ENCODE peak calls at places on chromosomes 6 and 20, in seven cellular contexts. Y is heart left ventricle, C is sigmoid colon, P is spleen, Q is lower lobe of right lung, I is GM12865, R is SK-N-SH. X is an unnamed sample.

GRCh38 chr20:63830821-63831593 is at the start of gene ZBTB46:
- DNase-seq in I (peak), R (peak), C (no peak), Q (peak), P (peak), Y (peak), X (no peak)

GRCh38 chr6:43328528-43328927 is 19.9 kb upstream of the CRIP3 start:
- DNase-seq in R (no peak), C (no peak), I (no peak), Y (no peak), P (no peak), Q (no peak), X (peak)

GRCh38 chr20:46720019-46720418 is 10.6 kb downstream of the SLC2A10 start:
- DNase-seq in Q (no peak), I (no peak), P (no peak), Y (no peak), C (no peak), R (no peak), X (no peak)

GRCh38 chr6:163311830-163312229 is 102.7 kb upstream of the QKI start:
- DNase-seq in R (no peak), P (no peak), C (no peak), I (no peak), Q (no peak), Y (no peak), X (no peak)

GRCh38 chr20:2431185-2431584 is 39.4 kb downstream of the SNRPB start:
- DNase-seq in P (no peak), Y (no peak), Q (no peak), R (no peak), I (no peak), C (no peak), X (no peak)

GRCh38 chr6:33846226-33846625 is 42.4 kb upstream of the MLN start:
- DNase-seq in I (no peak), P (no peak), Y (no peak), C (no peak), Q (no peak), R (no peak), X (no peak)

GRCh38 chr6:148617522-148617921 is 129.3 kb upstream of the UST start:
- DNase-seq in C (no peak), R (no peak), P (no peak), Q (no peak), Y (no peak), I (peak), X (no peak)

GRCh38 chr6:45586216-45587171 is 208.8 kb upstream of the SUPT3H start:
- DNase-seq in Q (no peak), R (no peak), C (no peak), Y (no peak), I (peak), P (no peak), X (no peak)

GRCh38 chr20:15528386-15529111 is 1044.7 kb downstream of the KIF16B start:
- DNase-seq in Y (no peak), C (no peak), R (no peak), Q (no peak), P (no peak), I (peak), X (no peak)

GRCh38 chr6:161091151-161091550 is 99.6 kb downstream of the MAP3K4 start:
- DNase-seq in Y (no peak), I (no peak), P (no peak), R (no peak), Q (no peak), C (no peak), X (no peak)

GRCh38 chr6:44575644-44576043 is 188.1 kb downstream of the CDC5L start:
- DNase-seq in Q (no peak), C (no peak), I (no peak), P (no peak), Y (no peak), R (no peak), X (no peak)

GRCh38 chr20:44646023-44646640 is 5.4 kb downstream of the ADA start:
- DNase-seq in C (no peak), P (peak), Q (no peak), I (peak), Y (no peak), R (no peak), X (no peak)

GRCh38 chr6:4388675-4389074 is 253.3 kb upstream of the ECI2 start:
- DNase-seq in P (no peak), C (no peak), Q (no peak), I (no peak), R (no peak), Y (no peak), X (no peak)

GRCh38 chr6:105757512-105758200 is 328.5 kb upstream of the PRDM1 start:
- DNase-seq in P (no peak), Q (no peak), R (no peak), Y (no peak), I (peak), C (no peak), X (no peak)

GRCh38 chr6:82954351-82954750 is 111.3 kb downstream of the UBE3D start:
- DNase-seq in P (no peak), R (no peak), C (no peak), I (no peak), Q (no peak), Y (no peak), X (no peak)

GRCh38 chr6:4804095-4804494 is 27.9 kb downstream of the CDYL start:
- DNase-seq in P (no peak), I (no peak), Y (no peak), Q (no peak), C (no peak), R (no peak), X (no peak)

GRCh38 chr6:31864818-31865204 is 2.2 kb upstream of the NEU1 start:
- DNase-seq in R (no peak), Y (no peak), P (no peak), I (no peak), Q (no peak), C (no peak), X (no peak)

GRCh38 chr6:5087389-5087788 is 2.2 kb downstream of the PPP1R3G start:
- DNase-seq in Q (peak), C (no peak), I (no peak), P (no peak), R (no peak), Y (peak), X (no peak)

GRCh38 chr6:95923518-95923917 is 92.3 kb upstream of the FUT9 start:
- DNase-seq in Y (no peak), R (peak), C (no peak), Q (no peak), P (no peak), I (peak), X (no peak)

GRCh38 chr6:90464507-90464906 is 122.4 kb downstream of the MAP3K7 start:
- DNase-seq in Y (no peak), Q (no peak), C (no peak), R (no peak), I (no peak), P (no peak), X (no peak)

GRCh38 chr20:7496394-7497111 is 443.7 kb downstream of the HAO1 start:
- DNase-seq in R (no peak), C (no peak), I (no peak), Q (no peak), Y (no peak), P (no peak), X (no peak)

GRCh38 chr20:7180261-7181045 is 413.0 kb downstream of the BMP2 start:
- DNase-seq in R (no peak), Y (no peak), P (no peak), C (no peak), Q (no peak), I (no peak), X (peak)

GRCh38 chr6:46893648-46894047 is 28.1 kb downstream of the ADGRF5 start:
- DNase-seq in R (no peak), I (no peak), P (no peak), Q (no peak), C (no peak), Y (no peak), X (no peak)

GRCh38 chr6:170025341-170026271 is 265.3 kb downstream of the DLL1 start:
- DNase-seq in C (peak), I (no peak), Q (no peak), P (peak), Y (no peak), R (no peak), X (no peak)

GRCh38 chr20:19074828-19075516 is 137.5 kb upstream of the SLC24A3 start:
- DNase-seq in C (no peak), P (peak), R (no peak), Y (no peak), Q (peak), I (peak), X (no peak)

GRCh38 chr20:22716824-22717351 is 132.5 kb upstream of the FOXA2 start:
- DNase-seq in Q (peak), C (no peak), P (no peak), I (no peak), Y (no peak), R (no peak), X (no peak)

GRCh38 chr6:36126553-36127458 is 3.5 kb upstream of the MAPK13 start:
- DNase-seq in Q (no peak), P (no peak), C (no peak), Y (no peak), I (no peak), R (no peak), X (no peak)

GRCh38 chr20:19868383-19868782 is 110.3 kb downstream of the RIN2 start:
- DNase-seq in Y (no peak), C (no peak), Q (no peak), R (no peak), I (no peak), P (no peak), X (no peak)

GRCh38 chr20:47620808-47621805 is 119.4 kb downstream of the NCOA3 start:
- DNase-seq in Q (no peak), I (peak), Y (no peak), P (no peak), C (no peak), R (peak), X (peak)

GRCh38 chr6:107361568-107362270 is 97.6 kb downstream of the PDSS2 start:
- DNase-seq in Y (no peak), R (no peak), Q (no peak), C (no peak), P (no peak), I (no peak), X (peak)

GRCh38 chr6:36327226-36328009 is 9.3 kb downstream of the BNIP5 start:
- DNase-seq in R (no peak), Y (no peak), P (no peak), I (no peak), C (no peak), Q (no peak), X (no peak)

GRCh38 chr20:48600470-48600945 is 227.3 kb downstream of the PREX1 start:
- DNase-seq in P (peak), I (no peak), Y (no peak), R (no peak), C (peak), Q (peak), X (no peak)

GRCh38 chr20:39289316-39289715 is 327.2 kb downstream of the DHX35 start:
- DNase-seq in I (peak), P (no peak), Q (no peak), R (no peak), C (no peak), Y (no peak), X (no peak)

GRCh38 chr6:157280153-157280552 is 43.2 kb downstream of the TMEM242 start:
- DNase-seq in Y (no peak), I (no peak), R (no peak), C (no peak), Q (no peak), P (no peak), X (no peak)

GRCh38 chr6:157282279-157282678 is 41.0 kb downstream of the TMEM242 start:
- DNase-seq in I (no peak), C (no peak), Y (no peak), P (no peak), R (no peak), Q (no peak), X (no peak)

GRCh38 chr6:157283330-157283898 is 39.9 kb downstream of the TMEM242 start:
- DNase-seq in Q (no peak), R (no peak), I (no peak), P (no peak), C (no peak), Y (no peak), X (no peak)

GRCh38 chr6:157280947-157281346 is 42.4 kb downstream of the TMEM242 start:
- DNase-seq in I (no peak), Y (no peak), R (no peak), Q (no peak), C (no peak), P (no peak), X (no peak)

DNA sequence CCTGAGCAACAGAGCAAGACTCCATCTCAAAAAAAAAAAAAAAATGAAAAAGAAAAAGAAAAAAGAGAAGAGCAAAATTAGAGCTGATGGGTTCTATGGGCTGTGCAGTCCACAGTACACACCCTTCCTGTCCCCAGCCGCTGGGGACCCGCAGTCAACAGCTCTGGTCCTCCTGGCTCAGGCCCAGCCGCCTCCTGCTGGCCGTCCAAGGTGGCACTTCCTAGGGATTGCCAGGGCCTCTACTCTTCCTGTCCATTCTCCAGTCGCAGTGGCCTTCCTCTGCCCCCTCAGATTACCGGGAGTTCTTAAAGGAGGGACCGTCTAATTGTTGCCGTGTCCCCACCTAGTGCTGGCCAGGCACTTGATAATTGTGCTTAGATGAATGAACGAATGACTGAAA is 41.7 kb downstream of the TMEM242 start:
- DNase-seq in R (peak), Y (no peak), Q (no peak), P (no peak), C (no peak), I (peak), X (no peak)
- TF ChIP-seq CTCF in R (peak), Y (peak), Q (peak), P (peak), C (no peak), I (peak), X (peak)

DNA sequence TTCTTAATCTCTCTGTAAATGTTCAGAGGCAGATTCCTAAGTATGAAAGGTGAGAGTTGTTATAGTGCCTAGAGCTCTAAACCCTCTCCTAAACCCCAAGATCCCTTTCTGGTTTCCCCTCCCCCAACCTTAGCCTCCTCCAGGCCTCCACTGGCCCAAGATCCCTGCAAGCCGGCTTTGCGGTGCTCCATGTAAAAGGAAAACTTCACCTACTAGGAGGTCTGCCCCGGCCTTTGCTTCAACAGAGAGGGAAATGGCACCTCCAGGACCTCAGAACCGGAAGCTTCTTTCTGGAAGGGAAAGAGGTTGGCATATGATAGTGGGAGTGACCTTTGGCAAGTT is 2.3 kb downstream of the RRBP1 start:
- DNase-seq in Q (no peak), C (no peak), P (no peak), Y (no peak), R (no peak), I (no peak), X (no peak)
- H3K4me3 ChIP-seq in Q (peak), C (no peak), P (no peak), Y (peak), R (no peak), I (no peak), X (no peak)

GRCh38 chr20:62208805-62209755 is 11.0 kb downstream of the HRH3 start:
- DNase-seq in I (no peak), C (no peak), P (no peak), R (peak), Y (peak), Q (peak), X (no peak)
- TF ChIP-seq CTCF in I (no peak), C (no peak), P (no peak), R (no peak), Y (no peak), Q (no peak), X (peak)

DNA sequence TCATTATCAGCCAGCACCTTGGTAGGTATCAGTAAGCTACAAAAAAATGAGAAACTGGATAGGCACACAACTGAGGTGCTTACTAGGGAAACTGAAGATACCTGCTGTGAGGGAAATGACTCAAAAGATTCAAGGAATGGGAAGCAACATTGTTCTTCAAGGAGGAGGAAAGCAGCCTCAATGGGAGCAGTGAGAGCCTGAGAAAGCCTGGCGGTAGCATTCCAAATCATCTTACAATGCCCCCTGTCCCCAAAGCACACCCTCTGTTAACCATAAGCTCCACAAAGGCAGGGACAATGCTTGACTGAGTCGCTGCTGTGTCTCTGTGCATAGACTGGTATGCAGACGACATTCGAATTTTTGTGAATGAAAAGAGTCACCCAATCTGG is 10.6 kb downstream of the PKHD1 start:
- DNase-seq in I (no peak), P (no peak), R (no peak), Q (no peak), Y (no peak), C (no peak), X (no peak)
- H3K4me3 ChIP-seq in I (no peak), P (no peak), R (no peak), Q (no peak), Y (no peak), C (no peak), X (no peak)

GRCh38 chr6:133986942-133987341 is 33.9 kb downstream of the TBPL1 start:
- DNase-seq in R (no peak), C (no peak), P (no peak), Y (no peak), Q (no peak), I (no peak), X (no peak)

GRCh38 chr6:133991096-133991593 is 38.1 kb downstream of the TBPL1 start:
- DNase-seq in I (no peak), R (no peak), Q (no peak), C (no peak), Y (no peak), P (no peak), X (no peak)

GRCh38 chr6:133990321-133990720 is 37.3 kb downstream of the TBPL1 start:
- DNase-seq in C (no peak), Q (no peak), I (no peak), P (no peak), Y (no peak), R (no peak), X (no peak)

GRCh38 chr6:133985970-133986369 is 32.9 kb downstream of the TBPL1 start:
- DNase-seq in P (no peak), I (no peak), R (no peak), Q (no peak), C (no peak), Y (no peak), X (no peak)

GRCh38 chr6:133989525-133989924 is 36.5 kb downstream of the TBPL1 start:
- DNase-seq in Y (no peak), P (no peak), Q (no peak), R (no peak), C (no peak), I (no peak), X (no peak)
- TF ChIP-seq CTCF in Y (no peak), P (no peak), Q (no peak), R (no peak), C (no peak), I (no peak), X (no peak)

GRCh38 chr6:27550692-27551091 is 77.8 kb upstream of the ZNF184 start:
- DNase-seq in P (no peak), C (no peak), Y (no peak), Q (no peak), R (no peak), I (no peak), X (no peak)
- H3K4me3 ChIP-seq in P (no peak), C (no peak), Y (no peak), Q (no peak), R (no peak), I (no peak), X (no peak)